ENCODE peak calls at places on chromosomes 4 and X, in nine cellular contexts. One of them, this sample, is unnamed.

GRCh38 chr4:71713611-71714203 is 70.2 kb downstream of the GC start:
- DNase-seq in NCI-H82: peak
- DNase-seq in left cardiac atrium: no peak
- DNase-seq in Jurkat, Clone E6-1: peak
- DNase-seq in NCI-H1436: peak
- DNase-seq in stimulated activated CD4-positive, alpha-beta T cell treated with anti-CD3 and anti-CD28 coated beads, Interleukin-4, amount 100 ng/mL, for 48 hours: no peak
- DNase-seq in SW 1271: peak
- DNase-seq in AG10803: peak
- DNase-seq in dermis blood vessel endothelial cell: peak
- DNase-seq in this sample: no peak

GRCh38 chrX:81259714-81260395 is 58.0 kb downstream of the SH3BGRL start:
- DNase-seq in NCI-H82: no peak
- DNase-seq in left cardiac atrium: no peak
- DNase-seq in Jurkat, Clone E6-1: no peak
- DNase-seq in NCI-H1436: no peak
- DNase-seq in stimulated activated CD4-positive, alpha-beta T cell treated with anti-CD3 and anti-CD28 coated beads, Interleukin-4, amount 100 ng/mL, for 48 hours: no peak
- DNase-seq in SW 1271: no peak
- DNase-seq in AG10803: peak
- DNase-seq in dermis blood vessel endothelial cell: no peak
- DNase-seq in this sample: no peak

GRCh38 chr4:113469023-113469390 is 292.5 kb downstream of the CAMK2D start:
- DNase-seq in NCI-H82: no peak
- DNase-seq in left cardiac atrium: no peak
- DNase-seq in Jurkat, Clone E6-1: no peak
- DNase-seq in NCI-H1436: no peak
- DNase-seq in stimulated activated CD4-positive, alpha-beta T cell treated with anti-CD3 and anti-CD28 coated beads, Interleukin-4, amount 100 ng/mL, for 48 hours: no peak
- DNase-seq in SW 1271: peak
- DNase-seq in AG10803: peak
- DNase-seq in dermis blood vessel endothelial cell: peak
- DNase-seq in this sample: no peak

GRCh38 chr4:86452323-86452995 is 92.6 kb upstream of the MAPK10 start:
- DNase-seq in NCI-H82: no peak
- DNase-seq in left cardiac atrium: no peak
- DNase-seq in Jurkat, Clone E6-1: no peak
- DNase-seq in NCI-H1436: no peak
- DNase-seq in stimulated activated CD4-positive, alpha-beta T cell treated with anti-CD3 and anti-CD28 coated beads, Interleukin-4, amount 100 ng/mL, for 48 hours: no peak
- DNase-seq in SW 1271: no peak
- DNase-seq in AG10803: no peak
- DNase-seq in dermis blood vessel endothelial cell: no peak
- DNase-seq in this sample: no peak

GRCh38 chr4:53605783-53606182 is 14.5 kb upstream of the LNX1 start:
- DNase-seq in NCI-H82: no peak
- DNase-seq in left cardiac atrium: no peak
- DNase-seq in Jurkat, Clone E6-1: no peak
- DNase-seq in NCI-H1436: no peak
- DNase-seq in stimulated activated CD4-positive, alpha-beta T cell treated with anti-CD3 and anti-CD28 coated beads, Interleukin-4, amount 100 ng/mL, for 48 hours: no peak
- DNase-seq in SW 1271: no peak
- DNase-seq in AG10803: no peak
- DNase-seq in dermis blood vessel endothelial cell: peak
- DNase-seq in this sample: no peak

GRCh38 chrX:40084471-40084870 is 13.3 kb downstream of the BCOR start:
- DNase-seq in NCI-H82: no peak
- DNase-seq in left cardiac atrium: no peak
- DNase-seq in Jurkat, Clone E6-1: no peak
- DNase-seq in NCI-H1436: no peak
- DNase-seq in stimulated activated CD4-positive, alpha-beta T cell treated with anti-CD3 and anti-CD28 coated beads, Interleukin-4, amount 100 ng/mL, for 48 hours: no peak
- DNase-seq in SW 1271: no peak
- DNase-seq in AG10803: no peak
- DNase-seq in dermis blood vessel endothelial cell: no peak
- DNase-seq in this sample: no peak

GRCh38 chr4:169851750-169852149 is 94.0 kb upstream of the HPF1 start:
- DNase-seq in NCI-H82: no peak
- DNase-seq in left cardiac atrium: no peak
- DNase-seq in Jurkat, Clone E6-1: no peak
- DNase-seq in NCI-H1436: no peak
- DNase-seq in stimulated activated CD4-positive, alpha-beta T cell treated with anti-CD3 and anti-CD28 coated beads, Interleukin-4, amount 100 ng/mL, for 48 hours: no peak
- DNase-seq in SW 1271: no peak
- DNase-seq in AG10803: no peak
- DNase-seq in dermis blood vessel endothelial cell: no peak
- DNase-seq in this sample: no peak

GRCh38 chr4:123116412-123116811 is 194.0 kb upstream of the NUDT6 start:
- DNase-seq in NCI-H82: no peak
- DNase-seq in left cardiac atrium: no peak
- DNase-seq in Jurkat, Clone E6-1: no peak
- DNase-seq in NCI-H1436: no peak
- DNase-seq in stimulated activated CD4-positive, alpha-beta T cell treated with anti-CD3 and anti-CD28 coated beads, Interleukin-4, amount 100 ng/mL, for 48 hours: no peak
- DNase-seq in SW 1271: no peak
- DNase-seq in AG10803: no peak
- DNase-seq in dermis blood vessel endothelial cell: peak
- DNase-seq in this sample: no peak

GRCh38 chr4:26459054-26459755 is 31.1 kb downstream of the CCKAR start:
- DNase-seq in NCI-H82: peak
- DNase-seq in left cardiac atrium: no peak
- DNase-seq in Jurkat, Clone E6-1: peak
- DNase-seq in NCI-H1436: peak
- DNase-seq in stimulated activated CD4-positive, alpha-beta T cell treated with anti-CD3 and anti-CD28 coated beads, Interleukin-4, amount 100 ng/mL, for 48 hours: no peak
- DNase-seq in SW 1271: peak
- DNase-seq in AG10803: peak
- DNase-seq in dermis blood vessel endothelial cell: peak
- DNase-seq in this sample: no peak

GRCh38 chrX:87518504-87518903 is 902 bp downstream of the KLHL4 start:
- DNase-seq in NCI-H82: no peak
- DNase-seq in left cardiac atrium: no peak
- DNase-seq in Jurkat, Clone E6-1: no peak
- DNase-seq in NCI-H1436: no peak
- DNase-seq in stimulated activated CD4-positive, alpha-beta T cell treated with anti-CD3 and anti-CD28 coated beads, Interleukin-4, amount 100 ng/mL, for 48 hours: no peak
- DNase-seq in SW 1271: no peak
- DNase-seq in AG10803: no peak
- DNase-seq in dermis blood vessel endothelial cell: peak
- DNase-seq in this sample: no peak

GRCh38 chr4:6769138-6769983 is 13.2 kb upstream of the KIAA0232 start:
- DNase-seq in NCI-H82: no peak
- DNase-seq in left cardiac atrium: no peak
- DNase-seq in Jurkat, Clone E6-1: no peak
- DNase-seq in NCI-H1436: no peak
- DNase-seq in stimulated activated CD4-positive, alpha-beta T cell treated with anti-CD3 and anti-CD28 coated beads, Interleukin-4, amount 100 ng/mL, for 48 hours: no peak
- DNase-seq in SW 1271: no peak
- DNase-seq in AG10803: no peak
- DNase-seq in dermis blood vessel endothelial cell: no peak
- DNase-seq in this sample: no peak

GRCh38 chr4:83328486-83328885 is 6.2 kb downstream of the HPSE start:
- DNase-seq in NCI-H82: peak
- DNase-seq in left cardiac atrium: no peak
- DNase-seq in Jurkat, Clone E6-1: no peak
- DNase-seq in NCI-H1436: no peak
- DNase-seq in stimulated activated CD4-positive, alpha-beta T cell treated with anti-CD3 and anti-CD28 coated beads, Interleukin-4, amount 100 ng/mL, for 48 hours: no peak
- DNase-seq in SW 1271: no peak
- DNase-seq in AG10803: no peak
- DNase-seq in dermis blood vessel endothelial cell: peak
- DNase-seq in this sample: no peak

GRCh38 chrX:55908685-55909212 is 191.2 kb downstream of the RRAGB start:
- DNase-seq in NCI-H82: peak
- DNase-seq in left cardiac atrium: no peak
- DNase-seq in Jurkat, Clone E6-1: peak
- DNase-seq in NCI-H1436: no peak
- DNase-seq in stimulated activated CD4-positive, alpha-beta T cell treated with anti-CD3 and anti-CD28 coated beads, Interleukin-4, amount 100 ng/mL, for 48 hours: no peak
- DNase-seq in SW 1271: no peak
- DNase-seq in AG10803: peak
- DNase-seq in dermis blood vessel endothelial cell: peak
- DNase-seq in this sample: no peak

GRCh38 chrX:55867254-55867653 is 149.7 kb downstream of the RRAGB start:
- DNase-seq in NCI-H82: no peak
- DNase-seq in left cardiac atrium: no peak
- DNase-seq in Jurkat, Clone E6-1: peak
- DNase-seq in NCI-H1436: no peak
- DNase-seq in stimulated activated CD4-positive, alpha-beta T cell treated with anti-CD3 and anti-CD28 coated beads, Interleukin-4, amount 100 ng/mL, for 48 hours: no peak
- DNase-seq in SW 1271: no peak
- DNase-seq in AG10803: peak
- DNase-seq in dermis blood vessel endothelial cell: peak
- DNase-seq in this sample: no peak

GRCh38 chr4:81404294-81404693 is 67.4 kb downstream of the RASGEF1B start:
- DNase-seq in NCI-H82: peak
- DNase-seq in left cardiac atrium: no peak
- DNase-seq in Jurkat, Clone E6-1: no peak
- DNase-seq in NCI-H1436: no peak
- DNase-seq in stimulated activated CD4-positive, alpha-beta T cell treated with anti-CD3 and anti-CD28 coated beads, Interleukin-4, amount 100 ng/mL, for 48 hours: no peak
- DNase-seq in SW 1271: peak
- DNase-seq in AG10803: no peak
- DNase-seq in dermis blood vessel endothelial cell: no peak
- DNase-seq in this sample: no peak

GRCh38 chrX:45762699-45763647 is 562.3 kb upstream of the DIPK2B start:
- DNase-seq in NCI-H82: peak
- DNase-seq in left cardiac atrium: no peak
- DNase-seq in Jurkat, Clone E6-1: no peak
- DNase-seq in NCI-H1436: no peak
- DNase-seq in stimulated activated CD4-positive, alpha-beta T cell treated with anti-CD3 and anti-CD28 coated beads, Interleukin-4, amount 100 ng/mL, for 48 hours: no peak
- DNase-seq in SW 1271: no peak
- DNase-seq in AG10803: no peak
- DNase-seq in dermis blood vessel endothelial cell: no peak
- DNase-seq in this sample: no peak

GRCh38 chrX:136954930-136955329 is 74.4 kb upstream of the RBMX start:
- DNase-seq in NCI-H82: peak
- DNase-seq in left cardiac atrium: no peak
- DNase-seq in Jurkat, Clone E6-1: peak
- DNase-seq in NCI-H1436: peak
- DNase-seq in stimulated activated CD4-positive, alpha-beta T cell treated with anti-CD3 and anti-CD28 coated beads, Interleukin-4, amount 100 ng/mL, for 48 hours: no peak
- DNase-seq in SW 1271: peak
- DNase-seq in AG10803: peak
- DNase-seq in dermis blood vessel endothelial cell: peak
- DNase-seq in this sample: no peak

GRCh38 chr4:130026185-130026584 is 930.2 kb downstream of the C4orf33 start:
- DNase-seq in NCI-H82: peak
- DNase-seq in left cardiac atrium: no peak
- DNase-seq in Jurkat, Clone E6-1: no peak
- DNase-seq in NCI-H1436: peak
- DNase-seq in stimulated activated CD4-positive, alpha-beta T cell treated with anti-CD3 and anti-CD28 coated beads, Interleukin-4, amount 100 ng/mL, for 48 hours: no peak
- DNase-seq in SW 1271: no peak
- DNase-seq in AG10803: no peak
- DNase-seq in dermis blood vessel endothelial cell: no peak
- DNase-seq in this sample: no peak

GRCh38 chrX:12961191-12961718 is 13.7 kb upstream of the TMSB4X start:
- DNase-seq in NCI-H82: no peak
- DNase-seq in left cardiac atrium: no peak
- DNase-seq in Jurkat, Clone E6-1: no peak
- DNase-seq in NCI-H1436: no peak
- DNase-seq in stimulated activated CD4-positive, alpha-beta T cell treated with anti-CD3 and anti-CD28 coated beads, Interleukin-4, amount 100 ng/mL, for 48 hours: no peak
- DNase-seq in SW 1271: no peak
- DNase-seq in AG10803: no peak
- DNase-seq in dermis blood vessel endothelial cell: no peak
- DNase-seq in this sample: no peak

GRCh38 chr4:38609614-38610013 is 54.4 kb upstream of the KLF3 start:
- DNase-seq in NCI-H82: no peak
- DNase-seq in left cardiac atrium: no peak
- DNase-seq in Jurkat, Clone E6-1: no peak
- DNase-seq in NCI-H1436: no peak
- DNase-seq in stimulated activated CD4-positive, alpha-beta T cell treated with anti-CD3 and anti-CD28 coated beads, Interleukin-4, amount 100 ng/mL, for 48 hours: no peak
- DNase-seq in SW 1271: no peak
- DNase-seq in AG10803: no peak
- DNase-seq in dermis blood vessel endothelial cell: no peak
- DNase-seq in this sample: no peak

GRCh38 chr4:84482564-84483563 is 16.2 kb downstream of the NKX6-1 start:
- DNase-seq in NCI-H82: no peak
- DNase-seq in left cardiac atrium: no peak
- DNase-seq in Jurkat, Clone E6-1: no peak
- DNase-seq in NCI-H1436: no peak
- DNase-seq in stimulated activated CD4-positive, alpha-beta T cell treated with anti-CD3 and anti-CD28 coated beads, Interleukin-4, amount 100 ng/mL, for 48 hours: no peak
- DNase-seq in SW 1271: no peak
- DNase-seq in AG10803: peak
- DNase-seq in dermis blood vessel endothelial cell: peak
- DNase-seq in this sample: no peak

GRCh38 chr4:157886650-157887049 is 286.2 kb downstream of the GASK1B start:
- DNase-seq in NCI-H82: no peak
- DNase-seq in left cardiac atrium: no peak
- DNase-seq in Jurkat, Clone E6-1: no peak
- DNase-seq in NCI-H1436: no peak
- DNase-seq in stimulated activated CD4-positive, alpha-beta T cell treated with anti-CD3 and anti-CD28 coated beads, Interleukin-4, amount 100 ng/mL, for 48 hours: no peak
- DNase-seq in SW 1271: no peak
- DNase-seq in AG10803: no peak
- DNase-seq in dermis blood vessel endothelial cell: no peak
- DNase-seq in this sample: no peak

GRCh38 chr4:112550728-112551127 is 34.7 kb upstream of the NEUROG2 start:
- DNase-seq in NCI-H82: no peak
- DNase-seq in left cardiac atrium: no peak
- DNase-seq in Jurkat, Clone E6-1: no peak
- DNase-seq in NCI-H1436: no peak
- DNase-seq in stimulated activated CD4-positive, alpha-beta T cell treated with anti-CD3 and anti-CD28 coated beads, Interleukin-4, amount 100 ng/mL, for 48 hours: no peak
- DNase-seq in SW 1271: no peak
- DNase-seq in AG10803: peak
- DNase-seq in dermis blood vessel endothelial cell: no peak
- DNase-seq in this sample: no peak

GRCh38 chr4:41334182-41334581 is 77.5 kb downstream of the UCHL1 start:
- DNase-seq in NCI-H82: no peak
- DNase-seq in left cardiac atrium: no peak
- DNase-seq in Jurkat, Clone E6-1: no peak
- DNase-seq in NCI-H1436: no peak
- DNase-seq in stimulated activated CD4-positive, alpha-beta T cell treated with anti-CD3 and anti-CD28 coated beads, Interleukin-4, amount 100 ng/mL, for 48 hours: no peak
- DNase-seq in SW 1271: no peak
- DNase-seq in AG10803: no peak
- DNase-seq in dermis blood vessel endothelial cell: no peak
- DNase-seq in this sample: no peak

GRCh38 chrX:48957477-48957826 is at the start of gene OTUD5:
- DNase-seq in NCI-H82: peak
- DNase-seq in left cardiac atrium: peak
- DNase-seq in Jurkat, Clone E6-1: peak
- DNase-seq in NCI-H1436: peak
- DNase-seq in stimulated activated CD4-positive, alpha-beta T cell treated with anti-CD3 and anti-CD28 coated beads, Interleukin-4, amount 100 ng/mL, for 48 hours: peak
- DNase-seq in SW 1271: no peak
- DNase-seq in AG10803: no peak
- DNase-seq in dermis blood vessel endothelial cell: no peak
- DNase-seq in this sample: no peak

GRCh38 chr4:159046683-159047082 is 56.2 kb upstream of the RAPGEF2 start:
- DNase-seq in NCI-H82: no peak
- DNase-seq in left cardiac atrium: no peak
- DNase-seq in Jurkat, Clone E6-1: no peak
- DNase-seq in NCI-H1436: no peak
- DNase-seq in stimulated activated CD4-positive, alpha-beta T cell treated with anti-CD3 and anti-CD28 coated beads, Interleukin-4, amount 100 ng/mL, for 48 hours: no peak
- DNase-seq in SW 1271: no peak
- DNase-seq in AG10803: no peak
- DNase-seq in dermis blood vessel endothelial cell: no peak
- DNase-seq in this sample: no peak

GRCh38 chr4:110268352-110268751 is 69.9 kb upstream of the ELOVL6 start:
- DNase-seq in NCI-H82: no peak
- DNase-seq in left cardiac atrium: no peak
- DNase-seq in Jurkat, Clone E6-1: no peak
- DNase-seq in NCI-H1436: no peak
- DNase-seq in stimulated activated CD4-positive, alpha-beta T cell treated with anti-CD3 and anti-CD28 coated beads, Interleukin-4, amount 100 ng/mL, for 48 hours: no peak
- DNase-seq in SW 1271: no peak
- DNase-seq in AG10803: no peak
- DNase-seq in dermis blood vessel endothelial cell: no peak
- DNase-seq in this sample: no peak

GRCh38 chr4:11773798-11774197 is 345.1 kb upstream of the HS3ST1 start:
- DNase-seq in NCI-H82: no peak
- DNase-seq in left cardiac atrium: no peak
- DNase-seq in Jurkat, Clone E6-1: no peak
- DNase-seq in NCI-H1436: no peak
- DNase-seq in stimulated activated CD4-positive, alpha-beta T cell treated with anti-CD3 and anti-CD28 coated beads, Interleukin-4, amount 100 ng/mL, for 48 hours: no peak
- DNase-seq in SW 1271: no peak
- DNase-seq in AG10803: no peak
- DNase-seq in dermis blood vessel endothelial cell: no peak
- DNase-seq in this sample: no peak

This sample was measured in cortex of kidney.